ENCODE peak calls at places on chromosomes 6 and 20, in seven cellular contexts. M is ascending aorta, X is uterus, W is mammary epithelial cell, Y is tibial nerve, I is fibroblast of lung, N is left ventricle myocardium inferior. E is an unnamed sample.

GRCh38 chr6:89580997-89581666 is 57.4 kb downstream of the LYRM2 start:
- DNase-seq in M (no peak), X (no peak), W (no peak), Y (no peak), I (no peak), N (no peak), E (no peak)

GRCh38 chr6:8382434-8382833 is 52.9 kb downstream of the SLC35B3 start:
- DNase-seq in M (no peak), X (no peak), W (peak; percentile 58), Y (no peak), I (no peak), N (no peak), E (no peak)

GRCh38 chr6:26223677-26224546 is 136.7 kb downstream of the HFE start:
- DNase-seq in M (peak; percentile 87), X (peak; percentile 80), W (peak; percentile 91), Y (no peak), I (peak; percentile 98), N (peak; percentile 50), E (no peak)

GRCh38 chr6:55841341-55841740 is 34.0 kb downstream of the BMP5 start:
- DNase-seq in M (no peak), X (no peak), W (peak; percentile 11), Y (no peak), I (no peak), N (no peak), E (no peak)

GRCh38 chr6:168828800-168829199 is 387.8 kb downstream of the SMOC2 start:
- DNase-seq in M (no peak), X (no peak), W (no peak), Y (no peak), I (no peak), N (no peak), E (no peak)

GRCh38 chr20:10250902-10251301 is 32.3 kb downstream of the SNAP25 start:
- DNase-seq in M (no peak), X (no peak), W (no peak), Y (no peak), I (no peak), N (no peak), E (no peak)

GRCh38 chr6:107679457-107679856 is 144.7 kb downstream of the SCML4 start:
- DNase-seq in M (no peak), X (peak; percentile 81), W (no peak), Y (no peak), I (peak; percentile 55), N (peak; percentile 38), E (no peak)

GRCh38 chr6:43776115-43776798 is 6.2 kb downstream of the VEGFA start:
- DNase-seq in M (no peak), X (no peak), W (no peak), Y (no peak), I (no peak), N (no peak), E (no peak)

GRCh38 chr20:3811421-3812258 is 8.7 kb upstream of the AP5S1 start:
- DNase-seq in M (peak; percentile 99), X (peak; percentile 99), W (peak; percentile 99), Y (peak; percentile 99), I (peak; percentile 99), N (peak; percentile 99), E (peak; percentile 92)

GRCh38 chr6:148313483-148313882 is 29.2 kb upstream of the SASH1 start:
- DNase-seq in M (no peak), X (no peak), W (no peak), Y (no peak), I (no peak), N (no peak), E (no peak)

GRCh38 chr20:31721408-31722332 is 998 bp downstream of the BCL2L1 start:
- DNase-seq in M (peak; percentile 66), X (no peak), W (no peak), Y (no peak), I (no peak), N (peak; percentile 41), E (no peak)

GRCh38 chr6:7647504-7647903 is 57.5 kb downstream of the SNRNP48 start:
- DNase-seq in M (no peak), X (no peak), W (no peak), Y (no peak), I (no peak), N (no peak), E (no peak)

GRCh38 chr6:135012764-135013163 is 41.9 kb downstream of the HBS1L start:
- DNase-seq in M (no peak), X (no peak), W (no peak), Y (no peak), I (peak; percentile 7), N (no peak), E (no peak)

GRCh38 chr20:61957961-61958715 is 107.5 kb downstream of the TAF4 start:
- DNase-seq in M (no peak), X (no peak), W (no peak), Y (no peak), I (no peak), N (no peak), E (no peak)

GRCh38 chr6:29796026-29796425 is 31.6 kb upstream of the HLA-G start:
- DNase-seq in M (no peak), X (no peak), W (no peak), Y (no peak), I (no peak), N (no peak), E (no peak)

DNA sequence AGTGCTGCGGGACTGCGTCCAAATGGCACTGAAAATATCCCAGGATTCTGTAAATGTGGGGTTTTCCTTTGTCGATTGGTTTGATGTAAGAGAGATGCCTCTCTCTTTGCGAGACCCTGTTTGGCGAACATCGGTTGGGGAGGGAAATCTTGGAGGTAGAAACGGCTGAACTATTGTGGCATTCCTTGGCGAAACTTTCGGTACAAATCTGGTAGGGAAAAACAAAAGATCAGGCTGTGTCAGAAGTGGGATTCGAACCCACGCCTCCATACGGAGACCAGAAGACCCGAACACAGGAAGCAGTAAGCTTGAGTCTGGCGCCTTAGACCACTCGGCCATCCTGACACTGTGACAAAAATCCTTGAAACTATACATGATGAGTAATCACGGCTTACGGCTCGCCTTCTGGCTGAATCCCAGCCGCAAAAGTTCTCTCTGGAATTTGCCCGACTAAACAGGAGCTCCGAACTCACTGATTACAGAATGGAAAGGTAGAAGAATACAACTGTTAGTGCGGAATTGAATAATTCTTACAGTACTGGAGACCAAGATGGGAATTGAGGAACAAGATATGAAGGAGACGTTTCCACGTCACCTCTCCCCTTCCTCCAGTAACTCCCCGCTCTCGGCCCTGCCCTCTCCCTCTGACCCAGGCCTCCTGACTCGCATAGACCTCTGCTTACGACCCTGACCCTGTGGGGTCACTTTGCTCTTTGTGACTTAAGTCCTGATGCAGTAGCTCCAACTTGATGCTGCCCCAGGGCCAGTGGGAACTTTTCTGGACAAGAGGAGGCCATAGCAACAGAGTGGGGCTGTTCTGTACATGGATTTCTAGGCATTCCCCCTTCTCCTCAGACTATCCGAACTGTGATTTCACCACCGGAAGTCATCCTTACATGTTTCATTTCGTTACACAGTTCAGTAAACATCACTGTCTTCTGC is 132.8 kb upstream of the ZNF184 start:
- DNase-seq in M (no peak), X (no peak), W (peak; percentile 87), Y (no peak), I (peak; percentile 73), N (no peak), E (no peak)
- H3K4me3 ChIP-seq in M (no peak overlapping the region), X (no peak overlapping the region), W (peak overlapping the region; percentile 44), Y (peak overlapping the region; percentile 9), I (peak overlapping the region; percentile 30), N (peak overlapping the region; percentile 10), E (no peak overlapping the region)

GRCh38 chr20:63223121-63223825 is 7.3 kb upstream of the YTHDF1 start:
- DNase-seq in M (no peak), X (no peak), W (no peak), Y (no peak), I (peak; percentile 46), N (no peak), E (no peak)

GRCh38 chr20:63225082-63225454 is 9.1 kb upstream of the YTHDF1 start:
- DNase-seq in M (no peak), X (no peak), W (no peak), Y (no peak), I (no peak), N (no peak), E (no peak)

GRCh38 chr20:63223826-63224207 is 7.9 kb upstream of the YTHDF1 start:
- DNase-seq in M (no peak), X (no peak), W (no peak), Y (no peak), I (no peak), N (no peak), E (no peak)

GRCh38 chr20:63226020-63226943 is 9.4 kb upstream of the BIRC7 start:
- DNase-seq in M (no peak), X (no peak), W (no peak), Y (no peak), I (no peak), N (no peak), E (no peak)

DNA sequence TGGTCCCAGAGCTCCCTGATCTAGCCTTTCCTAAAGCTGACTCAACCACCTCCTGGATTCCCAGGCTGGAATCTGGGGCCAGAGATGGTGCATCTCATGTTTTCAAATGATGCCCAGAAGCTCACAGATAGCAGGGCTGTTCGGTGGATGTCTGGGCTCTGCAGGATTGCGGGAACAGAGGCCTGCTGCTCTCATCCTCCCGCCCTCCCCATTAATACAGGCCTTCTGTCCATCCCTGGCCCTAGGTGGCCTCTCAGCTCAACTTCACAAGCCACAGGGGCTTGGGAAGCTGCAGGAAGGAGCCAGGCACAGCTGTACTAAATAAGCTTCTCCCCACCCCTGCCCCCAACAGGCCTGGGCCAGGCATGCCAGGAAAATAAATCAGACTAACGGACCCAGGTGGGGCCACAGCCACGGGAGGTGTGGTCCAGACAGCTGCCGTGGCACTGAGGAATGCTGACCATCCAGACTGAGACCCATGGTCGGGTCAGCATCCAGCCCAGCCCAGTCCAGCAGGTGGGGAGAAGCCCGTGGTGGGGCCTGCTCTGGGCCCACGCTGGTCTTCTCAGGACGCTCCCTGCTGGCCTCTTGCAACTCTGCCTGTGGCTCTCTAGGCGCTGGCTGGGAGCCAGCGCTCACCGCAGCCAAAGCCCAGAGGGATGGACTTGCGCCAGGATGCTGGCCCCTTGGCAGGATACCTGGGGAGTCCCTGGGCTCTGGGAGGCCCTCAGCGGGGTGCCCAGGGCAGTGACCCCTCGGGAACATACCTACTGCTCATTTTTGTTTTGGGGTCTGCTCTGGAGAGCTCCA is 8.5 kb upstream of the YTHDF1 start:
- DNase-seq in M (no peak), X (peak; percentile 29), W (peak; percentile 44), Y (no peak), I (peak; percentile 51), N (peak; percentile 60), E (no peak)
- TF ChIP-seq CTCF in M (no peak), X (no peak), W (peak; percentile 16), Y (no peak), I (no peak), N (peak; percentile 39), E (no peak)

DNA sequence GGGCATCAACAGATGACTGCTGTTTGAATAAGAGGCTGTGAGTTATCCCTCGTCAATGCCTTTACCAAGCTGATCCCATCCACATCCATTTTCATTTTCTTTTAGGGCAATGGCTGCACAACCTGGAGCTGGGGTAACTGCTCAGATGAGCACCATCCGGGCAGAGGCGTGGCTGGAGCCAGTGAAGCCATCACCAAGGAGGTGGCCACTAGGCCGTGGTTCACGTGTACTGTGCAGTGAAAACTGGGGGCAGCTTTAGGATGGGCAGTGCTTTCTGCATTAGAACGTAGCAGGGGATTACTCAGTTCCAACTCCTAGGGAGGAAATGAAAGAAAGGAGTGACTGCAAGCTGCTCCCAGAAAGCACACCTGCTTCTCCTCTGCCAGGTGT is 51.2 kb downstream of the RRBP1 start:
- DNase-seq in M (no peak), X (no peak), W (no peak), Y (no peak), I (no peak), N (no peak), E (no peak)
- H3K36me3 ChIP-seq in M (peaks cover 78% of the 10 kb centered on the region), X (no peaks in the 10 kb centered on the region), W (peaks cover 31% of the 10 kb centered on the region), Y (peaks cover 2% of the 10 kb centered on the region), I (peaks cover 65% of the 10 kb centered on the region), N (peaks cover 89% of the 10 kb centered on the region), E (peaks cover 23% of the 10 kb centered on the region)

DNA sequence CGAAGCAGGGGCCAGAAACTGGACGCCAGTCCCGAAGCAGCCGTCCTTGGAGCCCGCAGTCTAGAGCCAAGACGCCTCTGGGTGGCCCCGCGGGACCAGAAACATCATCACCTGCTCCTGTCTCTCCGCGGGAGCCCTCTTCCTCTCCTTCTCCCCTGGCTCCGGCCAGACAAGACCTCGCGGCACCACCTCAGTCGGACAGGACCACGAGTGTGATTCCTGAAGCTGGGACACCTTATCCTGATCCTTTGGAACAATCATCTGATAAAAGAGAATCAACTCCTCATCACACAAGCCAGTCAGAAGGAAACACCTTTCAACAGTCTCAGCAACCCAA is 446 bp downstream of the RSPH4A start:
- DNase-seq in M (no peak), X (no peak), W (no peak), Y (no peak), I (no peak), N (no peak), E (no peak)
- H3K4me3 ChIP-seq in M (peak overlapping the region; percentile 66), X (peak overlapping the region; percentile 44), W (peak overlapping the region; percentile 61), Y (peak overlapping the region; percentile 47), I (peak overlapping the region; percentile 51), N (peak overlapping the region; percentile 73), E (peak overlapping the region; percentile 81)

E was measured in thoracic aorta.